ENCODE peak calls at places on chromosomes 3 and 15, in eight cellular contexts. One of them, this sample, is unnamed.

GRCh38 chr3:23490459-23490858 is 287.3 kb downstream of the UBE2E2 start:
- DNase-seq in HEK293T: no peak
- DNase-seq in thyroid gland: no peak
- DNase-seq in SK-N-DZ: no peak
- DNase-seq in GM13976: no peak
- DNase-seq in activated T-helper 1 cell treated with anti-CD3 and anti-CD28 coated beads, Interleukin-2, amount 50 U/mL, for 16 hours: no peak
- DNase-seq in AML-193: no peak
- DNase-seq in progenitor cell of endocrine pancreas: no peak
- DNase-seq in this sample: no peak

GRCh38 chr15:43150171-43150929 is 17.0 kb downstream of the TMEM62 start:
- DNase-seq in HEK293T: no peak
- DNase-seq in AML-193: no peak
- DNase-seq in thyroid gland: no peak
- DNase-seq in GM13976: no peak
- DNase-seq in progenitor cell of endocrine pancreas: no peak
- DNase-seq in activated T-helper 1 cell treated with anti-CD3 and anti-CD28 coated beads, Interleukin-2, amount 50 U/mL, for 16 hours: no peak
- DNase-seq in SK-N-DZ: no peak
- DNase-seq in this sample: no peak

GRCh38 chr15:77002954-77003912 is 8.3 kb downstream of the PSTPIP1 start:
- DNase-seq in thyroid gland: no peak
- DNase-seq in HEK293T: no peak
- DNase-seq in GM13976: peak
- DNase-seq in AML-193: peak
- DNase-seq in activated T-helper 1 cell treated with anti-CD3 and anti-CD28 coated beads, Interleukin-2, amount 50 U/mL, for 16 hours: peak
- DNase-seq in SK-N-DZ: no peak
- DNase-seq in progenitor cell of endocrine pancreas: no peak
- DNase-seq in this sample: no peak

GRCh38 chr3:136255672-136256406 is 5.7 kb downstream of the PCCB start:
- DNase-seq in AML-193: no peak
- DNase-seq in HEK293T: no peak
- DNase-seq in activated T-helper 1 cell treated with anti-CD3 and anti-CD28 coated beads, Interleukin-2, amount 50 U/mL, for 16 hours: no peak
- DNase-seq in progenitor cell of endocrine pancreas: no peak
- DNase-seq in GM13976: no peak
- DNase-seq in thyroid gland: no peak
- DNase-seq in SK-N-DZ: no peak
- DNase-seq in this sample: no peak

GRCh38 chr15:42194502-42194901 is 13.6 kb downstream of the VPS39 start:
- DNase-seq in activated T-helper 1 cell treated with anti-CD3 and anti-CD28 coated beads, Interleukin-2, amount 50 U/mL, for 16 hours: no peak
- DNase-seq in SK-N-DZ: no peak
- DNase-seq in AML-193: no peak
- DNase-seq in progenitor cell of endocrine pancreas: no peak
- DNase-seq in GM13976: no peak
- DNase-seq in thyroid gland: no peak
- DNase-seq in HEK293T: no peak
- DNase-seq in this sample: no peak

GRCh38 chr3:187616307-187616939 is 53.8 kb downstream of the SST start:
- DNase-seq in AML-193: peak
- DNase-seq in SK-N-DZ: peak
- DNase-seq in HEK293T: peak
- DNase-seq in GM13976: peak
- DNase-seq in progenitor cell of endocrine pancreas: no peak
- DNase-seq in activated T-helper 1 cell treated with anti-CD3 and anti-CD28 coated beads, Interleukin-2, amount 50 U/mL, for 16 hours: peak
- DNase-seq in thyroid gland: peak
- DNase-seq in this sample: peak

GRCh38 chr3:128398586-128398985 is 68.1 kb downstream of the DNAJB8 start:
- DNase-seq in activated T-helper 1 cell treated with anti-CD3 and anti-CD28 coated beads, Interleukin-2, amount 50 U/mL, for 16 hours: no peak
- DNase-seq in thyroid gland: no peak
- DNase-seq in GM13976: no peak
- DNase-seq in HEK293T: no peak
- DNase-seq in progenitor cell of endocrine pancreas: no peak
- DNase-seq in SK-N-DZ: no peak
- DNase-seq in AML-193: no peak
- DNase-seq in this sample: no peak

GRCh38 chr3:118772036-118773030 is 262.3 kb downstream of the IGSF11 start:
- DNase-seq in AML-193: peak
- DNase-seq in SK-N-DZ: no peak
- DNase-seq in GM13976: peak
- DNase-seq in activated T-helper 1 cell treated with anti-CD3 and anti-CD28 coated beads, Interleukin-2, amount 50 U/mL, for 16 hours: no peak
- DNase-seq in thyroid gland: no peak
- DNase-seq in progenitor cell of endocrine pancreas: no peak
- DNase-seq in HEK293T: no peak
- DNase-seq in this sample: no peak

GRCh38 chr15:81888748-81889479 is 156.9 kb downstream of the MEX3B start:
- DNase-seq in thyroid gland: no peak
- DNase-seq in SK-N-DZ: no peak
- DNase-seq in GM13976: no peak
- DNase-seq in progenitor cell of endocrine pancreas: no peak
- DNase-seq in activated T-helper 1 cell treated with anti-CD3 and anti-CD28 coated beads, Interleukin-2, amount 50 U/mL, for 16 hours: no peak
- DNase-seq in AML-193: no peak
- DNase-seq in HEK293T: no peak
- DNase-seq in this sample: no peak

GRCh38 chr3:157921271-157921670 is 184.9 kb downstream of the SHOX2 start:
- DNase-seq in AML-193: no peak
- DNase-seq in thyroid gland: no peak
- DNase-seq in progenitor cell of endocrine pancreas: no peak
- DNase-seq in GM13976: no peak
- DNase-seq in HEK293T: no peak
- DNase-seq in SK-N-DZ: no peak
- DNase-seq in activated T-helper 1 cell treated with anti-CD3 and anti-CD28 coated beads, Interleukin-2, amount 50 U/mL, for 16 hours: no peak
- DNase-seq in this sample: no peak

GRCh38 chr3:106183762-106184391 is 315.1 kb upstream of the CBLB start:
- DNase-seq in progenitor cell of endocrine pancreas: no peak
- DNase-seq in activated T-helper 1 cell treated with anti-CD3 and anti-CD28 coated beads, Interleukin-2, amount 50 U/mL, for 16 hours: no peak
- DNase-seq in AML-193: no peak
- DNase-seq in HEK293T: no peak
- DNase-seq in SK-N-DZ: no peak
- DNase-seq in GM13976: no peak
- DNase-seq in thyroid gland: no peak
- DNase-seq in this sample: no peak

GRCh38 chr3:124572851-124573405 is 157.3 kb upstream of the UMPS start:
- DNase-seq in SK-N-DZ: no peak
- DNase-seq in thyroid gland: no peak
- DNase-seq in HEK293T: no peak
- DNase-seq in GM13976: no peak
- DNase-seq in AML-193: no peak
- DNase-seq in activated T-helper 1 cell treated with anti-CD3 and anti-CD28 coated beads, Interleukin-2, amount 50 U/mL, for 16 hours: no peak
- DNase-seq in progenitor cell of endocrine pancreas: no peak
- DNase-seq in this sample: no peak